ENCODE peak calls at places on chromosomes 16 and 17, in seven cellular contexts. V is Caco-2, T is A549, G is Panc1, X is lower lobe of right lung, L is sigmoid colon, D is tibial artery. Z is an unnamed sample.

GRCh38 chr17:14306602-14307001 is 5.7 kb downstream of the HS3ST3B1 start:
- DNase-seq in L (no peak), G (no peak), X (no peak), V (no peak), T (no peak), D (no peak), Z (no peak)

GRCh38 chr16:79381552-79382042 is 218.9 kb downstream of the MAF start:
- DNase-seq in L (no peak), V (no peak), X (no peak), D (no peak), T (no peak), G (no peak), Z (no peak)

GRCh38 chr17:79706931-79707382 is 23.8 kb upstream of the ENPP7 start:
- DNase-seq in L (peak; percentile 91), D (no peak), V (no peak), T (peak; percentile 67), G (no peak), X (no peak), Z (no peak)

GRCh38 chr16:88713054-88713453 is 6.8 kb downstream of the CTU2 start:
- DNase-seq in D (no peak), X (no peak), T (no peak), G (no peak), V (no peak), L (no peak), Z (no peak)

GRCh38 chr16:22022151-22022550 is 14.2 kb downstream of the MOSMO start:
- DNase-seq in G (no peak), L (no peak), D (no peak), X (no peak), V (no peak), T (no peak), Z (no peak)

GRCh38 chr16:6558661-6559060 is 774.0 kb upstream of the RBFOX1 start:
- DNase-seq in G (no peak), T (no peak), D (no peak), V (no peak), L (no peak), X (no peak), Z (no peak)

GRCh38 chr17:6548578-6549330 is 7.6 kb downstream of the PITPNM3 start:
- DNase-seq in X (no peak), T (no peak), D (no peak), V (no peak), L (peak; percentile 86), G (no peak), Z (no peak)

GRCh38 chr17:8447816-8448215 is 12.1 kb downstream of the NDEL1 start:
- DNase-seq in V (no peak), D (no peak), G (no peak), T (no peak), X (no peak), L (no peak), Z (no peak)

GRCh38 chr16:46855389-46855788 is 24.4 kb upstream of the C16orf87 start:
- DNase-seq in T (no peak), V (peak; percentile 68), D (no peak), L (no peak), X (no peak), G (no peak), Z (no peak)

GRCh38 chr16:70739389-70739788 is 53.5 kb upstream of the MTSS2 start:
- DNase-seq in T (no peak), L (no peak), X (no peak), G (no peak), V (no peak), D (no peak), Z (no peak)

GRCh38 chr16:70737377-70738082 is 51.7 kb upstream of the MTSS2 start:
- DNase-seq in T (no peak), X (peak; percentile 73), L (peak; percentile 91), V (no peak), G (no peak), D (peak; percentile 79), Z (peak; percentile 81)

GRCh38 chr16:70736454-70737376 is 50.9 kb upstream of the MTSS2 start:
- DNase-seq in G (no peak), T (no peak), V (no peak), L (no peak), D (no peak), X (no peak), Z (no peak)

GRCh38 chr16:70740174-70740918 is 54.5 kb upstream of the MTSS2 start:
- DNase-seq in X (no peak), T (no peak), D (no peak), G (no peak), L (no peak), V (no peak), Z (no peak)

GRCh38 chr16:70738083-70738977 is 52.5 kb upstream of the MTSS2 start:
- DNase-seq in X (peak; percentile 77), D (peak; percentile 62), G (no peak), L (peak; percentile 94), V (no peak), T (peak; percentile 69), Z (peak; percentile 81)
- H3K4me3 ChIP-seq in X (no peak overlapping the region), D (no peak overlapping the region), G (no peak overlapping the region), L (no peak overlapping the region), V (no peak overlapping the region), T (no peak overlapping the region), Z (peak overlapping the region; percentile 22)

DNA sequence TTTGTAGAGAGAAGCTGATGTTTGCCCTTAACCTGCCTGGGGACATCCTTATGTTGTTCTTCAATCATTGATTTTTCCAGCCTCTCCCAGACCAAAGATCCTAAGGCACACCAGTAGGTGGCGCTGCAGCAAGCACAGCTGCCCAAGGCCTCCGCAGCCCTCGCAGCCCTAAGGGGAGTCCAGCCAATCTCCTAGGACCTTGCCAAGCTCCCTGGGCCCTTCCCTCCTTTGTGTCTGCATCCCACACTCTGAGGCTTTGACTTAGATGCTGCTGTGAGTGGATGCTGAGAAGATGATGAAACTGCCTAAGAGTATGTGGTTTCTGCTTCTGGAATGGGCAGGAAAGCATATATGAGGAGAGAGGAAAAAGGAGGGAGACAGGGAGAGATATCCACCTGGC is 47.1 kb downstream of the SPACA3 start:
- DNase-seq in D (no peak), T (peak; percentile 65), V (no peak), X (no peak), L (no peak), G (no peak), Z (no peak)
- H3K4me1 ChIP-seq in D (no peaks in the 10 kb centered on the region), T (peaks cover 14% of the 10 kb centered on the region), V (no peaks in the 10 kb centered on the region), X (peaks cover 8% of the 10 kb centered on the region), L (no peaks in the 10 kb centered on the region), G (no peaks in the 10 kb centered on the region), Z (no peaks in the 10 kb centered on the region)

GRCh38 chr16:86772231-86772510 is 193.8 kb downstream of the FOXL1 start:
- DNase-seq in X (no peak), L (no peak), T (no peak), V (no peak), G (no peak), D (no peak), Z (no peak)

GRCh38 chr16:86773339-86773715 is 195.0 kb downstream of the FOXL1 start:
- DNase-seq in T (no peak), V (no peak), G (no peak), D (no peak), L (peak; percentile 45), X (no peak), Z (no peak)

GRCh38 chr16:86774931-86775330 is 196.6 kb downstream of the FOXL1 start:
- DNase-seq in T (no peak), V (no peak), X (no peak), L (peak; percentile 28), D (no peak), G (no peak), Z (no peak)

GRCh38 chr16:86771506-86772230 is 193.3 kb downstream of the FOXL1 start:
- DNase-seq in T (no peak), V (no peak), G (no peak), L (peak; percentile 25), D (no peak), X (no peak), Z (no peak)

DNA sequence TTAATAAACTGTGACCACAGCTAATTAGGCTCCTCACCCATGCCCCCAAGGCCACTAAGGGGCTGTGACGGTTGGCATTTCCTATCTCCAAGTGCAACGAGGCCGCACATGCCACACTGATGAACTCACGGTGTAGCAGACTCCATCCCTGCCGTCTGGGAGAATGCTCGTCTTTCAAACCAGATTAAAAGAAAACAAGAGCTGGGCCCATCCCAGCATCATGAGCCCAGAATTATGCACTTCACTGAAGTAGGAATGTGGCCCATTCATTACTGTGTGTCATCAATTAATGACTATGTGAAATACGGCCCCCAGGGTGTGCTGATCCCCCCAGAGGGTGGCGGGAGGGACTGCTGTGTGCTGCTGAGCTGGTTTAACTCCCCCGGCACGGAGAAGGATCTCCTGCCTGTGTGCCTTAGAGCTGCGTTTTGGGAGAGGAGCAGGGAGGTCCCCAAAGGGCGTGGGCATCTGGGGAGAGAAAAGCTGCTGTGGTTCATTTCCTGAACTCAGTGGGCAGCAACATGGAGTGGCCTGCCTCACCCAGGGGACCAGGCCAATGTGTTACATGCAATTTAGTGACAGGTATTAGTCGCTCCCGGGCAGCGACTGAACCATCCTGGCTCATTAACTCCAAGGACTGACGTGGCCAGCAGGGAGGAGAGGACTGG is 194.5 kb downstream of the FOXL1 start:
- DNase-seq in V (no peak), G (no peak), T (no peak), X (no peak), D (no peak), L (peak; percentile 49), Z (no peak)
- TF ChIP-seq CTCF in V (no peak), G (no peak), T (no peak), X (no peak), D (no peak), L (no peak), Z (no peak)

GRCh38 chr16:10180042-10180770 is 2.0 kb downstream of the GRIN2A start:
- DNase-seq in D (no peak), X (no peak), V (no peak), T (no peak), G (no peak), L (no peak), Z (no peak)

GRCh38 chr16:10183606-10183959 is 1.4 kb upstream of the GRIN2A start:
- DNase-seq in X (no peak), L (no peak), V (no peak), G (no peak), D (no peak), T (no peak), Z (no peak)

GRCh38 chr16:10182186-10182683 is at the start of gene GRIN2A:
- DNase-seq in D (no peak), T (no peak), L (no peak), V (no peak), X (no peak), G (no peak), Z (peak; percentile 11)

GRCh38 chr16:10180771-10181163 is 1.5 kb downstream of the GRIN2A start:
- DNase-seq in V (no peak), G (no peak), D (no peak), T (peak; percentile 17), X (no peak), L (no peak), Z (no peak)

DNA sequence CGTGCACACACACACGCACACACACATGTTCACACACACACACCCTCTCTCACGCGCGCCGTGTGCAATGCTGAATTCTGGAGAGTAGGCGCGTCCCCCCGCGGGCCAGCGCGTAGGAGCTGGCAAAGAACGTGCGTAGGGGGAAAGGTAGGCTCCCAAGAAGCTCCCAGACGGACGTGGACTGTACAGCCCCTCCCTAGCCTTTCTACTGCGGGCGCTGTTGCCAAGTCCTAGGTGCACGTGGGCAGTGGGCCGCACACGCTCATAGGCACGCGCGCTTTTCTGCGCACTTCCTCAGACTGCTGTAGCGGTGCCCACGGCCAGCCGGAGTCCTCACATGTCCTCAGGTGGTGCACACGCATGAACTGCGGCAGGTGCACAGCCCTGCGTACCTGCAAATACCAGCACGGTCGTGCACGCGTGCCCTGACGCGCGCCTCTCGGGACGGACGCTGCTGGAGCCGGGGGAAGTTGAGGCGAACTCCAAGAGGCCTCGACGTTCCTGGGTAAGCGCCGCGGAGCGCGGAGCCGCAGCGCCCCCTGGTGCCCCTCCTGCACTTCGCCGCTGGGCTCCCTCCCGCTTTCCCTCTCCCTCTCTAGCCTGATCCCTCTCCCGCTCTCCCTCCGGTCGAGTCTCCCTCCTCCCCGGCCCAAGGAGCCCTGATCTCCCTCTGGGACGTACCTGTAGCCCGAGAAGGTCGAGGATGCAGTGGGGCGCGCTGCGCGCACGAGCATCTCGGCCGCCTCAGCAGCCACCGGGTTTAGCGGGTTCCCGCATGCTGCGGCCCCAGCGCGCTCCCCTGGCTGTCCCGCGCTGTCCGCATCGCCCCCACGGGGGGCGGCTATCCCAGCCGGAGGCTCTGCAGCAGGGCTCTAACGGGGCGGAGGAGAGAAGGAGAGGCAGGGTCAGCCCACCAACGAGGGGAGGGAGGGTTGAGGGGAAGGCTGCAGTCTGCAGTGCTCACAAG is 749 bp downstream of the GRIN2A start:
- DNase-seq in X (peak; percentile 65), L (peak; percentile 75), V (peak; percentile 43), G (peak; percentile 60), D (peak; percentile 33), T (peak; percentile 69), Z (peak; percentile 61)
- H3K4me3 ChIP-seq in X (peak overlapping the region; percentile 44), L (no peak overlapping the region), V (peak overlapping the region; percentile 29), G (peak overlapping the region; percentile 54), D (peak overlapping the region; percentile 42), T (peak overlapping the region; percentile 35), Z (peak overlapping the region; percentile 35)